ENCODE peak calls at places on chromosomes 7 and 10, in ten cellular contexts. Z is MM.1S; U is H4; R is nephron progenitor cell; P is psoas muscle; Q is H7; O is heart right ventricle; S is heart left ventricle; G is central memory CD4-positive, alpha-beta T cell; D is ACHN. V is an unnamed sample.

GRCh38 chr10:79239275-79239779 is 107.9 kb upstream of the PPIF start:
- DNase-seq in S (peak), Z (no peak), Q (peak), R (peak), D (no peak), P (peak), U (no peak), O (no peak), G (no peak), V (peak)

GRCh38 chr7:50679218-50680007 is 103.3 kb downstream of the GRB10 start:
- DNase-seq in S (no peak), R (no peak), Z (peak), O (no peak), P (no peak), D (peak), G (peak), U (peak), Q (peak), V (no peak)

GRCh38 chr10:19904202-19904661 is 88.0 kb downstream of the PLXDC2 start:
- DNase-seq in U (peak), P (no peak), Z (no peak), Q (no peak), D (peak), O (no peak), G (no peak), S (no peak), R (no peak), V (no peak)

GRCh38 chr10:78875331-78875877 is 193.4 kb upstream of the ZMIZ1 start:
- DNase-seq in R (no peak), D (no peak), U (no peak), P (no peak), Z (no peak), Q (peak), O (no peak), S (no peak), G (no peak), V (no peak)

GRCh38 chr10:75042292-75042974 is 69.0 kb upstream of the SAMD8 start:
- DNase-seq in O (no peak), P (peak), R (no peak), Z (no peak), U (no peak), G (no peak), S (no peak), Q (no peak), D (no peak), V (no peak)

GRCh38 chr7:149838992-149839408 is 825 bp downstream of the ZNF862 start:
- DNase-seq in P (no peak), S (no peak), O (no peak), Z (no peak), Q (peak), D (peak), U (no peak), R (no peak), G (no peak), V (no peak)

GRCh38 chr7:33893377-33893776 is 12.0 kb upstream of the BMPER start:
- DNase-seq in Q (no peak), O (no peak), D (no peak), U (no peak), S (no peak), P (no peak), G (no peak), R (no peak), Z (no peak), V (no peak)

GRCh38 chr10:47326927-47327330 is 4.7 kb downstream of the GDF2 start:
- DNase-seq in P (no peak), Q (no peak), U (no peak), G (no peak), S (no peak), Z (no peak), R (no peak), D (no peak), O (peak), V (no peak)

GRCh38 chr10:77393411-77393810 is 244.2 kb downstream of the KCNMA1 start:
- DNase-seq in S (no peak), Z (no peak), D (no peak), G (no peak), O (no peak), P (no peak), Q (no peak), R (no peak), U (no peak), V (no peak)